ENCODE peak calls at places on chromosomes 11 and 22, in ten cellular contexts. C is GM10248, W is WERI-Rb-1, V is psoas muscle, G is esophagus squamous epithelium, Y is IMR-90, X is mucosa of descending colon, N is GM20000, D is breast epithelium, J is fibroblast of the aortic adventitia. Z is an unnamed sample.

GRCh38 chr11:133520707-133521106 is 11.6 kb downstream of the OPCML start:
- DNase-seq in C (no peak), W (no peak), V (no peak), G (no peak), Y (no peak), X (no peak), N (no peak), D (no peak), J (no peak), Z (no peak)

GRCh38 chr22:47593291-47593690 is 830.8 kb downstream of the TBC1D22A start:
- DNase-seq in C (no peak), W (no peak), V (peak), G (no peak), Y (no peak), X (no peak), N (no peak), D (no peak), J (no peak), Z (peak)

GRCh38 chr11:73429121-73429740 is 53.0 kb downstream of the RELT start:
- DNase-seq in C (no peak), W (no peak), V (no peak), G (no peak), Y (peak), X (no peak), N (no peak), D (no peak), J (peak), Z (no peak)

GRCh38 chr11:73506038-73506437 is 91.9 kb downstream of the FAM168A start:
- DNase-seq in C (no peak), W (no peak), V (no peak), G (no peak), Y (no peak), X (no peak), N (no peak), D (no peak), J (no peak), Z (no peak)

GRCh38 chr11:130827697-130828377 is 88.4 kb downstream of the SNX19 start:
- DNase-seq in C (peak), W (peak), V (peak), G (no peak), Y (peak), X (peak), N (peak), D (peak), J (peak), Z (no peak)

GRCh38 chr22:36334838-36335603 is 52.7 kb downstream of the MYH9 start:
- DNase-seq in C (no peak), W (no peak), V (no peak), G (no peak), Y (peak), X (no peak), N (no peak), D (no peak), J (peak), Z (no peak)

GRCh38 chr22:12697441-12697840 is 2830.6 kb upstream of the OR11H1 start:
- DNase-seq in C (no peak), W (no peak), V (no peak), G (no peak), Y (no peak), X (no peak), N (no peak), D (no peak), J (no peak), Z (no peak)

GRCh38 chr22:32261306-32261705 is 6.2 kb upstream of the SLC5A4 start:
- DNase-seq in C (no peak), W (no peak), V (no peak), G (no peak), Y (no peak), X (no peak), N (no peak), D (no peak), J (no peak), Z (no peak)

GRCh38 chr22:31253949-31254348 is 38.3 kb downstream of the PIK3IP1 start:
- DNase-seq in C (no peak), W (peak), V (no peak), G (no peak), Y (no peak), X (peak), N (no peak), D (peak), J (no peak), Z (peak)

GRCh38 chr11:115238802-115239201 is 265.4 kb downstream of the CADM1 start:
- DNase-seq in C (no peak), W (no peak), V (no peak), G (no peak), Y (no peak), X (no peak), N (no peak), D (no peak), J (no peak), Z (no peak)

GRCh38 chr11:104661481-104661880 is 236.8 kb downstream of the CASP12 start:
- DNase-seq in C (no peak), W (no peak), V (no peak), G (no peak), Y (no peak), X (no peak), N (no peak), D (no peak), J (no peak), Z (no peak)

GRCh38 chr22:19703869-19704268 is 10.4 kb upstream of the SEPTIN5 start:
- DNase-seq in C (no peak), W (no peak), V (peak), G (no peak), Y (no peak), X (no peak), N (no peak), D (peak), J (no peak), Z (peak)

GRCh38 chr11:78354741-78355705 is 62.6 kb downstream of the GAB2 start:
- DNase-seq in C (no peak), W (peak), V (no peak), G (no peak), Y (no peak), X (no peak), N (peak), D (no peak), J (peak), Z (no peak)

GRCh38 chr11:7413961-7414728 is 71.2 kb upstream of the OLFML1 start:
- DNase-seq in C (no peak), W (no peak), V (no peak), G (no peak), Y (no peak), X (no peak), N (no peak), D (no peak), J (no peak), Z (no peak)

GRCh38 chr22:45818130-45819085 is 146.8 kb downstream of the ATXN10 start:
- DNase-seq in C (no peak), W (no peak), V (peak), G (no peak), Y (no peak), X (no peak), N (no peak), D (peak), J (no peak), Z (no peak)

GRCh38 chr22:21766933-21767462 is 31.4 kb upstream of the YPEL1 start:
- DNase-seq in C (peak), W (no peak), V (no peak), G (no peak), Y (no peak), X (peak), N (peak), D (no peak), J (no peak), Z (no peak)

GRCh38 chr11:93444671-93445073 is 98.5 kb downstream of the SMCO4 start:
- DNase-seq in C (no peak), W (peak), V (no peak), G (no peak), Y (peak), X (peak), N (no peak), D (no peak), J (no peak), Z (no peak)

GRCh38 chr11:20031155-20032001 is 128.9 kb downstream of the DBX1 start:
- DNase-seq in C (no peak), W (no peak), V (no peak), G (no peak), Y (peak), X (no peak), N (no peak), D (no peak), J (peak), Z (no peak)

GRCh38 chr11:60873533-60873932 is 6.2 kb downstream of the ZP1 start:
- DNase-seq in C (no peak), W (peak), V (peak), G (no peak), Y (no peak), X (no peak), N (no peak), D (no peak), J (no peak), Z (no peak)

GRCh38 chr11:114058871-114059277 is 637 bp upstream of the ZBTB16 start:
- DNase-seq in C (no peak), W (no peak), V (peak), G (no peak), Y (no peak), X (no peak), N (no peak), D (no peak), J (no peak), Z (no peak)

GRCh38 chr22:43625242-43625641 is 186.9 kb downstream of the EFCAB6 start:
- DNase-seq in C (no peak), W (no peak), V (no peak), G (no peak), Y (no peak), X (no peak), N (no peak), D (no peak), J (no peak), Z (no peak)

GRCh38 chr11:65720237-65720934 is at the start of gene RNASEH2C:
- DNase-seq in C (peak), W (peak), V (peak), G (no peak), Y (peak), X (peak), N (peak), D (peak), J (peak), Z (peak)

GRCh38 chr22:50105529-50106100 is 15.8 kb downstream of the MOV10L1 start:
- DNase-seq in C (peak), W (no peak), V (no peak), G (no peak), Y (peak), X (peak), N (peak), D (no peak), J (peak), Z (no peak)

GRCh38 chr11:28728666-28729065 is 620.5 kb downstream of the METTL15 start:
- DNase-seq in C (no peak), W (no peak), V (no peak), G (no peak), Y (no peak), X (no peak), N (no peak), D (no peak), J (no peak), Z (no peak)

GRCh38 chr11:31340903-31341572 is 28.5 kb downstream of the DCDC1 start:
- DNase-seq in C (peak), W (peak), V (no peak), G (no peak), Y (peak), X (peak), N (peak), D (no peak), J (peak), Z (no peak)

GRCh38 chr11:129041611-129042018 is 98.9 kb upstream of the TP53AIP1 start:
- DNase-seq in C (no peak), W (no peak), V (no peak), G (no peak), Y (peak), X (no peak), N (no peak), D (no peak), J (peak), Z (no peak)

GRCh38 chr11:121226415-121227263 is 65.9 kb upstream of the SC5D start:
- DNase-seq in C (no peak), W (no peak), V (no peak), G (no peak), Y (no peak), X (no peak), N (no peak), D (no peak), J (no peak), Z (no peak)

GRCh38 chr11:35792148-35792845 is 129.7 kb downstream of the TRIM44 start:
- DNase-seq in C (no peak), W (no peak), V (no peak), G (no peak), Y (no peak), X (no peak), N (no peak), D (no peak), J (peak), Z (no peak)

GRCh38 chr11:119678351-119678750 is 50.6 kb downstream of the NECTIN1 start:
- DNase-seq in C (no peak), W (no peak), V (no peak), G (no peak), Y (no peak), X (no peak), N (no peak), D (no peak), J (no peak), Z (no peak)

GRCh38 chr11:11284481-11284880 is 68.6 kb downstream of the CSNK2A3 start:
- DNase-seq in C (no peak), W (no peak), V (no peak), G (no peak), Y (no peak), X (no peak), N (no peak), D (no peak), J (no peak), Z (no peak)

GRCh38 chr11:95387319-95387718 is 156.3 kb upstream of the SESN3 start:
- DNase-seq in C (no peak), W (no peak), V (no peak), G (no peak), Y (no peak), X (no peak), N (no peak), D (no peak), J (no peak), Z (no peak)

GRCh38 chr11:134950692-134951304 is 538.8 kb upstream of the B3GAT1 start:
- DNase-seq in C (no peak), W (peak), V (no peak), G (no peak), Y (peak), X (no peak), N (no peak), D (no peak), J (peak), Z (no peak)

GRCh38 chr22:46522743-46523300 is 14.6 kb downstream of the CELSR1 start:
- DNase-seq in C (no peak), W (no peak), V (no peak), G (no peak), Y (no peak), X (no peak), N (no peak), D (no peak), J (no peak), Z (no peak)

GRCh38 chr11:69588270-69588669 is 52.7 kb upstream of the CCND1 start:
- DNase-seq in C (no peak), W (no peak), V (no peak), G (no peak), Y (peak), X (no peak), N (no peak), D (no peak), J (peak), Z (no peak)
- TF ChIP-seq CTCF in C (no peak), W (no peak), V (no peak), G (no peak), Y (peak), X (no peak), N (no peak), D (no peak), J (peak), Z (no peak)

GRCh38 chr11:2122907-2123627 is 16.1 kb downstream of the IGF2 start:
- DNase-seq in C (no peak), W (peak), V (peak), G (no peak), Y (no peak), X (no peak), N (no peak), D (no peak), J (no peak), Z (no peak)
- TF ChIP-seq CTCF in C (peak), W (peak), V (no peak), G (no peak), Y (no peak), X (no peak), N (no peak), D (no peak), J (no peak), Z (no peak)

GRCh38 chr11:18455686-18456372 is at the start of gene LDHAL6A:
- DNase-seq in C (no peak), W (no peak), V (no peak), G (no peak), Y (no peak), X (no peak), N (no peak), D (no peak), J (no peak), Z (no peak)
- TF ChIP-seq CTCF in C (no peak), W (no peak), V (no peak), G (no peak), Y (no peak), X (no peak), N (no peak), D (no peak), J (no peak), Z (no peak)

GRCh38 chr11:48085688-48086087 is 105.3 kb downstream of the PTPRJ start:
- DNase-seq in C (no peak), W (no peak), V (no peak), G (no peak), Y (no peak), X (no peak), N (no peak), D (no peak), J (no peak), Z (no peak)
- TF ChIP-seq CTCF in C (no peak), W (no peak), V (no peak), G (no peak), Y (no peak), X (no peak), N (no peak), D (no peak), J (no peak), Z (no peak)

DNA sequence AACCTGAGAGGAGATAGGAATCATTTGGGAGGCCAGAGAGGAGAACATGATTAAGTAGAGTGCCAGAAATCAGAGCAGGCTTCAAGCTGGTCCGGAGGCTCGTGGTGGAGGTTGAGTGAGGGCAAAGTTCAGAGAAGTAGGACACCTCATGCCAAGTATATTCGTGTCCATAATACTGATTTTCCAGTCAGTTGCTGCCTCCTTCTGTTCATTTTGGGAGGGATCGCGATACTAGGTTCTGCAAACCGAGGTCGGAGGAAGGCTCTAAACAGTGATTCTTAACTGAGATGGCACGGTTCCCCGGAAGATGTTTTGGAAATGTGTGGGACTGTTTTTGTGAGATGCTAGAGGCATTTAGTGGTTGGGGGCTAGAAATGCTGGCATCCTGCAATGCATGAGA is 13.6 kb upstream of the CD3E start:
- DNase-seq in C (peak), W (peak), V (no peak), G (no peak), Y (no peak), X (peak), N (peak), D (no peak), J (peak), Z (no peak)
- TF ChIP-seq CTCF in C (peak), W (peak), V (peak), G (no peak), Y (no peak), X (no peak), N (peak), D (peak), J (peak), Z (no peak)

GRCh38 chr22:30175743-30176288 is 70.7 kb downstream of the LIF start:
- DNase-seq in C (no peak), W (no peak), V (no peak), G (no peak), Y (no peak), X (no peak), N (no peak), D (no peak), J (peak), Z (no peak)

GRCh38 chr22:30181459-30182353 is 64.9 kb downstream of the LIF start:
- DNase-seq in C (no peak), W (no peak), V (no peak), G (no peak), Y (no peak), X (no peak), N (no peak), D (no peak), J (no peak), Z (no peak)

GRCh38 chr22:30180616-30181015 is 65.9 kb downstream of the LIF start:
- DNase-seq in C (no peak), W (no peak), V (no peak), G (no peak), Y (no peak), X (no peak), N (no peak), D (no peak), J (no peak), Z (no peak)

GRCh38 chr22:30176431-30176830 is 70.1 kb downstream of the LIF start:
- DNase-seq in C (no peak), W (no peak), V (no peak), G (no peak), Y (no peak), X (no peak), N (no peak), D (no peak), J (no peak), Z (no peak)

DNA sequence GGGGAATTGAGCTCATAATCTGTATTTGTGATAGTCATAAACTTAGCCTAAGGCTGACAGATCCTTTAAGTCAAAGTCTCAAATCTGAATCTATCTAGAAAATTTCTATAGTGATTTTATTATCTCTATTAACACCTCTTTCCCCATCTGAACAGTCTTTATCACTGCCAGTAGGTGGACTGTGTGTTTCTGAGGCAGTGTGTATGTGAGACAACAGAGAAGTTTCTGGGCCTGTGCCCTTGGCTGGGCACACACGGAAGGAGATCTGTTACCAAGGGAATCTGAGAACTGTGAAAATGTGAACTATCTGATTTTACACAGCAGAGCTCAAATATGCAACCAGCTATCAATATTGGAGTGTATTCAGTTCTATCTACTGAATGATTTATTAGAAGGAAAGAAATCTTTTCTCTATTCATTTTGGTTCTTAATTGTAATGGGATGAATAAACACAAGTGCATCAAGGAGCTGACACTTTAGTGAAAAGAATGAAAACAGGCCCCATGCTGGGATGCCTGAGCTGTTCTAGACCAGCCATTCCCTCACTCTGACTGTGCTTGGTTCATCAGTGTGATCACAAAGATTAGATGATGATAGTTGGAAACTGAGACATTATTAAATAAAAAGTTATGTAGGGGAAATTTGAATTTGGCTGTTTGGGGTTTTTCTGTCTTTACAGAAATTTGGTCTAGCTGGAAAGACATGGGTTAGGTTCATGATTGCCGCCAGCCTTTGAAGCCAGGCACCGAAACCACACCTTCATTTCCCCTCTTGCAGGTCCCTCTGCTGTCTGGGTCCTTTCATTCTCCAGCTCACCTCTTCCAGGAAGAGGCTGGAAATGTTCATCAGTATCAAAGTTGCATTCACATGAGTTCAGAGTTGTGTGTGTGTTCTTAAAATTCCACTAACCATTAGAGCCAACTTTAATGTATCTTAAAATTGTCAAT is 68.1 kb downstream of the LIF start:
- DNase-seq in C (no peak), W (no peak), V (no peak), G (no peak), Y (no peak), X (no peak), N (no peak), D (no peak), J (peak), Z (no peak)
- TF ChIP-seq CTCF in C (no peak), W (no peak), V (no peak), G (no peak), Y (no peak), X (no peak), N (no peak), D (no peak), J (no peak), Z (no peak)

Z was measured in suprapubic skin.